ENCODE peak calls at places on chromosomes 12 and 14, in six cellular contexts. B, L, I, D, M and Q are unnamed samples.

GRCh38 chr12:106724934-106725333 is 49.5 kb upstream of the RIC8B start:
- DNase-seq in B (no peak), L (no peak), D (no peak), I (no peak), M (no peak), Q (no peak)

GRCh38 chr12:122951979-122952892 is 14.0 kb downstream of the ABCB9 start:
- DNase-seq in L (peak; percentile 47), I (peak; percentile 12), D (peak; percentile 76), B (peak; percentile 70), M (peak; percentile 64), Q (peak; percentile 79)

GRCh38 chr14:49966304-49966809 is 73.5 kb downstream of the ARF6 start:
- DNase-seq in L (no peak), M (no peak), B (no peak), I (no peak), D (no peak), Q (no peak)

GRCh38 chr14:105279642-105280361 is 21.0 kb downstream of the BRF1 start:
- DNase-seq in M (no peak), B (no peak), L (no peak), D (no peak), I (no peak), Q (no peak)

GRCh38 chr12:75641031-75641780 is 129.8 kb upstream of the KRR1 start:
- DNase-seq in L (peak; percentile 17), I (no peak), M (peak; percentile 43), B (no peak), D (no peak), Q (no peak)

GRCh38 chr14:99250636-99251208 is 21.3 kb downstream of the BCL11B start:
- DNase-seq in D (no peak), B (no peak), L (no peak), I (no peak), M (no peak), Q (no peak)

GRCh38 chr14:26394114-26394855 is 203.5 kb downstream of the NOVA1 start:
- DNase-seq in L (no peak), I (peak; percentile 77), D (peak; percentile 34), M (no peak), B (no peak), Q (no peak)

GRCh38 chr12:123973552-123974341 is 732 bp downstream of the ZNF664 start:
- DNase-seq in L (no peak), M (peak; percentile 20), D (peak; percentile 66), I (no peak), B (no peak), Q (peak; percentile 40)

GRCh38 chr14:91873476-91874265 is 6.3 kb upstream of the TC2N start:
- DNase-seq in I (peak; percentile 51), B (peak; percentile 64), L (peak; percentile 41), D (no peak), M (no peak), Q (no peak)

GRCh38 chr14:22837059-22837749 is 819 bp downstream of the MMP14 start:
- DNase-seq in D (no peak), I (peak; percentile 88), B (no peak), M (no peak), L (no peak), Q (no peak)

GRCh38 chr12:107377596-107378385 is 284.4 kb upstream of the CRY1 start:
- DNase-seq in B (no peak), I (no peak), M (no peak), D (no peak), L (no peak), Q (no peak)

GRCh38 chr14:93619176-93619793 is 169.0 kb downstream of the PRIMA1 start:
- DNase-seq in I (no peak), B (no peak), M (peak; percentile 8), D (no peak), L (no peak), Q (no peak)

GRCh38 chr12:52280796-52281560 is 6.5 kb downstream of the KRT86 start:
- DNase-seq in B (no peak), M (no peak), L (no peak), D (no peak), I (no peak), Q (peak; percentile 83)

GRCh38 chr14:103552011-103552797 is 10.3 kb downstream of the BAG5 start:
- DNase-seq in I (no peak), L (no peak), M (no peak), D (no peak), B (no peak), Q (no peak)

GRCh38 chr12:26855337-26856089 is 22.5 kb upstream of the ITPR2 start:
- DNase-seq in M (no peak), B (no peak), D (no peak), I (no peak), L (no peak), Q (no peak)

GRCh38 chr12:26524862-26525465 is 308.0 kb downstream of the ITPR2 start:
- DNase-seq in D (no peak), L (no peak), B (no peak), I (no peak), M (peak; percentile 4), Q (no peak)

GRCh38 chr14:80477388-80478160 is 266.3 kb upstream of the DIO2 start:
- DNase-seq in B (no peak), M (no peak), I (no peak), D (no peak), L (no peak), Q (no peak)

GRCh38 chr12:6363330-6364036 is 11.9 kb downstream of the SCNN1A start:
- DNase-seq in M (peak; percentile 78), B (peak; percentile 54), I (no peak), D (peak; percentile 82), L (peak; percentile 42), Q (no peak)

GRCh38 chr14:104928391-104929133 is 3.9 kb downstream of the PLD4 start:
- DNase-seq in D (no peak), I (no peak), B (no peak), M (no peak), L (no peak), Q (no peak)

GRCh38 chr12:17030338-17030737 is 424.4 kb upstream of the LMO3 start:
- DNase-seq in I (no peak), M (no peak), D (no peak), B (no peak), L (no peak), Q (no peak)

GRCh38 chr14:90788031-90788430 is 28.2 kb downstream of the TTC7B start:
- DNase-seq in M (no peak), D (no peak), L (no peak), I (no peak), B (no peak), Q (no peak)

GRCh38 chr12:101935769-101936741 is 58.7 kb downstream of the DRAM1 start:
- DNase-seq in B (no peak), M (no peak), I (no peak), D (no peak), L (no peak), Q (no peak)

GRCh38 chr12:88658009-88658408 is 77.7 kb upstream of the KITLG start:
- DNase-seq in I (no peak), D (no peak), L (no peak), B (no peak), M (no peak), Q (no peak)

GRCh38 chr12:15931590-15932053 is 20.5 kb downstream of the DERA start:
- DNase-seq in B (no peak), D (no peak), L (no peak), M (no peak), I (no peak), Q (no peak)

GRCh38 chr12:124100572-124101178 is 127.7 kb downstream of the ZNF664 start:
- DNase-seq in D (no peak), B (no peak), I (no peak), L (no peak), M (no peak), Q (no peak)

GRCh38 chr12:46998811-46999368 is 80.5 kb upstream of the PCED1B start:
- DNase-seq in I (no peak), D (no peak), L (no peak), B (no peak), M (no peak), Q (no peak)

GRCh38 chr14:102210421-102211042 is 70.8 kb downstream of the WDR20 start:
- DNase-seq in L (no peak), B (no peak), M (no peak), D (no peak), I (no peak), Q (no peak)